ENCODE peak calls at places on chromosomes 7 and 10, in seven cellular contexts. J is CD8-positive, alpha-beta T cell; N is neuronal stem cell; Y is PC-9; S is PC-3; P is AG04450; X is tibial artery. Z is an unnamed sample.
A peak's percentile ranks its signal among the peaks of the same experiment; 100 is the strongest.

GRCh38 chr7:134703781-134704180 is 57.1 kb downstream of the BPGM start:
- DNase-seq in P (no peak), S (no peak), N (no peak), Y (no peak), X (peak; percentile 50), J (no peak), Z (no peak)

GRCh38 chr10:12531305-12531738 is 182.0 kb downstream of the CAMK1D start:
- DNase-seq in X (no peak), Y (no peak), S (no peak), N (no peak), P (no peak), J (no peak), Z (no peak)

GRCh38 chr7:50488379-50488778 is 38.2 kb upstream of the FIGNL1 start:
- DNase-seq in N (no peak), P (no peak), J (no peak), S (no peak), X (no peak), Y (no peak), Z (no peak)

GRCh38 chr10:115638246-115638645 is 545.1 kb downstream of the ATRNL1 start:
- DNase-seq in S (no peak), N (no peak), P (no peak), Y (no peak), X (no peak), J (no peak), Z (no peak)

GRCh38 chr10:48255722-48256121 is 18.8 kb downstream of the FRMPD2 start:
- DNase-seq in S (no peak), J (no peak), Y (no peak), N (no peak), P (no peak), X (no peak), Z (no peak)

GRCh38 chr10:99520040-99520803 is 12.5 kb upstream of the NKX2-3 start:
- DNase-seq in Y (no peak), X (no peak), S (no peak), J (no peak), N (no peak), P (no peak), Z (no peak)

GRCh38 chr7:7452652-7453051 is 83.0 kb downstream of the COL28A1 start:
- DNase-seq in N (no peak), J (no peak), X (no peak), S (peak; percentile 55), Y (no peak), P (no peak), Z (no peak)

GRCh38 chr10:132664883-132665282 is 121.1 kb downstream of the NKX6-2 start:
- DNase-seq in J (no peak), X (no peak), Y (no peak), S (no peak), P (no peak), N (no peak), Z (no peak)

GRCh38 chr7:156607332-156608175 is 33.0 kb upstream of the RNF32 start:
- DNase-seq in S (no peak), X (no peak), N (no peak), Y (no peak), P (no peak), J (no peak), Z (no peak)

GRCh38 chr7:156608176-156608478 is 32.4 kb upstream of the RNF32 start:
- DNase-seq in N (no peak), X (no peak), S (no peak), P (no peak), Y (no peak), J (no peak), Z (no peak)

GRCh38 chr7:156610601-156611000 is 30.0 kb upstream of the RNF32 start:
- DNase-seq in N (no peak), J (no peak), Y (no peak), P (no peak), X (no peak), S (no peak), Z (no peak)

GRCh38 chr7:156610130-156610529 is 30.4 kb upstream of the RNF32 start:
- DNase-seq in S (no peak), X (no peak), Y (no peak), N (no peak), P (no peak), J (no peak), Z (no peak)

DNA sequence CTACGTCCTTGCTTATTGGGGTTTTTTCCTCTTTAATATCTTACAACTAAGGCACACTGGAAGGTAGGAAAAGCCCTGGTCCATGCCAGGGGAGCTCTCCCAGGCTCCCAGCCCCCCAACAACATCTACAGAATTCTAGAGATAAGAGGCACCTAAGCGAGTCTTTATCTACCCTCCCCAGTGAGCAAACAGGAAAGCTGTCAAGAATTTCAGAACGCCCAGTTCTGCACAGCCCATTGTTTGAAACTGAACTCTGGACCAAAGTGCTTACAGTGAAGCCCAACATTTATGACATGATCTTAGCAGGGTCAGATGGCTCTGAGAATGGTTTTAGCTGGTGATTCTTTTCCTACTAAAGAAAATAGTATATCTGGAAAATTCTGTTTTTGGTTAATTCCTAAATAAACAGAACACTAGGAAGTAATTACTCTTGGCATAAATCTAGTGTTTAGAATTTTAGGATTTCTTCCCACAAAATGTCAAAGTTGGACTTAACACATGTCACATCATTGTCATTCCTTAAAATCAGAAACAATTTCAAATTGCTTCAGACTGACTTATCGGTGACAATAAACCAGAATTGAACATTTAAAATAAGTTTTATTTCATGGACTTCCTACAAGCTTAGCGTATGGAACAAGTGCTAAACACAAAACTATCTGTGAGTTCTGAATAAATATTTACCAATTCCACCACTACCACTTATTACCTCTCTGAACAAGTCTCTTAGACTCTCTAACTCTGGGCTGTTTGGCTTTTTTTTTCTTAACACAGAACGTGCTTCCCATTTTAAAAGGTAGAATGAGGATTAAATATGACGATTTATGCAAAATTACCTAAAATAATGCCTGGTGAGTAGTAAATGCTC is 31.3 kb upstream of the RNF32 start:
- DNase-seq in X (no peak), S (no peak), Y (no peak), J (no peak), N (no peak), P (no peak), Z (no peak)
- H3K27ac ChIP-seq in X (no peak overlapping the region), S (no peak overlapping the region), Y (no peak overlapping the region), J (no peak overlapping the region), N (no peak overlapping the region), P (no peak overlapping the region), Z (no peak overlapping the region)

GRCh38 chr10:122301055-122301810 is 30.1 kb downstream of the BTBD16 start:
- DNase-seq in J (no peak), S (no peak), Y (peak; percentile 22), N (no peak), X (no peak), P (no peak), Z (no peak)
- H3K27ac ChIP-seq in J (no peak overlapping the region), S (no peak overlapping the region), Y (no peak overlapping the region), N (no peak overlapping the region), X (no peak overlapping the region), P (no peak overlapping the region), Z (peak overlapping the region; percentile 31)

GRCh38 chr10:119268428-119268827 is 61.1 kb downstream of the GRK5 start:
- DNase-seq in Y (no peak), S (no peak), P (no peak), J (no peak), X (no peak), N (no peak), Z (no peak)
- H3K27ac ChIP-seq in Y (no peak overlapping the region), S (no peak overlapping the region), P (no peak overlapping the region), J (peak overlapping the region; percentile 68), X (no peak overlapping the region), N (no peak overlapping the region), Z (no peak overlapping the region)

GRCh38 chr10:86706401-86706841 is 38.1 kb downstream of the LDB3 start:
- DNase-seq in S (no peak), J (no peak), P (no peak), N (no peak), Y (no peak), X (no peak), Z (no peak)
- H3K27ac ChIP-seq in S (no peak overlapping the region), J (no peak overlapping the region), P (no peak overlapping the region), N (no peak overlapping the region), Y (no peak overlapping the region), X (peak overlapping the region; percentile 96), Z (no peak overlapping the region)

GRCh38 chr10:1534820-1535219 is 202.5 kb downstream of the ADARB2 start:
- DNase-seq in Y (no peak), S (no peak), N (no peak), X (no peak), J (no peak), P (no peak), Z (no peak)
- H3K27ac ChIP-seq in Y (no peak overlapping the region), S (no peak overlapping the region), N (no peak overlapping the region), X (no peak overlapping the region), J (no peak overlapping the region), P (no peak overlapping the region), Z (no peak overlapping the region)

GRCh38 chr10:124675824-124676223 is 68.4 kb downstream of the FAM53B start:
- DNase-seq in P (no peak), N (no peak), Y (no peak), S (no peak), X (no peak), J (no peak), Z (no peak)
- H3K27ac ChIP-seq in P (no peak overlapping the region), N (no peak overlapping the region), Y (no peak overlapping the region), S (no peak overlapping the region), X (no peak overlapping the region), J (no peak overlapping the region), Z (no peak overlapping the region)

DNA sequence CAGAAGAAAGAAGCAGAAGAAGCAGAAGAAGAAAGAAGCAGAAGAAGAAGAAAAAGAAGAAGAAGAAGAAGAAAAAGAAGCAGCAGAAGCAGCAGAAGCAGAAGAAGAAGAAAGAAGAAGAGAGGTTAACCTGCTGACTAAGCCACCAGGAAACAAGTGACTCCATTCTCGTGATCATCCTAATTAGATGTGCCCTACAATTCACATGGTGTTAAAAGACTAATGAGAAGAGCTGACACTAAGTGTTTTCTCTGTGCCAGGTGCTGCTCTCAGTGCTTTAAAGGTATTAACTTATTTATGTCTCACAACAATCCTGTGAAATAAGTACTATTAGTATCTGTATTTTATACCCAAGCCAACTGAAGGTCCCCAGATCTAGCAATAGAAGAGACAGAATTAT is 11.4 kb downstream of the CDNF start:
- DNase-seq in J (no peak), N (no peak), Y (no peak), S (no peak), X (no peak), P (no peak), Z (no peak)
- H3K27ac ChIP-seq in J (no peak overlapping the region), N (no peak overlapping the region), Y (no peak overlapping the region), S (no peak overlapping the region), X (no peak overlapping the region), P (no peak overlapping the region), Z (no peak overlapping the region)

DNA sequence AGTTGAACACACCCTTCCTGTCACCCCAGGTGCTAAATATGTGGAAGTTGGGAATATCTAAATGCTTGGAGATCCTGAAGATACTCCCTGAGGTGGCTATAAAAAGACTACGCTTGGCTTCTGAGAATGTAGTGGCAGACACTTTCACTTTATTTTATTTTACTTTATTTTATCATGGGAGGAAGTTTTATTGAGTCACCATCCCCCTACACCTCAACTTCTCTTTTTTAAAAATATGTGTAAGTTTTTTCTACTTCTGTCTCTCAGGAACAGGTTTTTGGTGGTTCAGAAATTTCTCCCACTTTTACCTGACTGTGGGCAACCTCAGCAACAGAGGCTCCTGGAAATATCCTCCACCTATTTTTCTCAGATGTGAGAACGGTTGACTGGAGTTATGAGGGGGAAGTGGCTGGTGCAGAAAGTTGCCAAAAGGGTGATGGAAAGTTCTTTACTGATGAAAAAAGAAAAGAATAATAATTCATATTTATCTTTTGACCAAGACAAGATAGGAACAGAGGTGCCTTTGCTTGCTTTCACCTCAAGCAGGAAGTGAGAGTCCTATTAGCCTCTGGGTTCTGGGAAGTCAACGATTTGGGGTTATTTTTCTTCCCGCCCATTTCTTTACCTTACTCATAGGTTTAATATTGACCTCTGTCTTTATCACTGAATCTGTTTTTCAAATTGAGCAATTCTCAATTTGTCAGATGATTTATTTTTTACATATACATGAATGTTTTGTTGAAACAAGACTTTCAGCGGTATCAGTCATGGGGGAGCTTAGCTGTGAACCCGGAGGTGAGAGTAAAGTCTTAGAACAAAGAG is 103.6 kb downstream of the AHR start:
- DNase-seq in Y (no peak), P (no peak), J (no peak), N (no peak), S (no peak), X (no peak), Z (no peak)
- H3K27ac ChIP-seq in Y (no peak overlapping the region), P (no peak overlapping the region), J (no peak overlapping the region), N (no peak overlapping the region), S (no peak overlapping the region), X (no peak overlapping the region), Z (no peak overlapping the region)